ENCODE peak calls at places on chromosome 20, in nine cellular contexts. M is astrocyte of the spinal cord, Y is uterus, H is esophagus squamous epithelium, K is psoas muscle, W is left ventricle myocardium inferior, O is brain microvascular endothelial cell, Q is GM06990, D is upper lobe of left lung. S is an unnamed sample.

GRCh38 chr20:56343861-56344381 is 14.9 kb upstream of the FAM210B start:
- DNase-seq in M (peak; percentile 22), Y (peak; percentile 23), H (no peak), K (no peak), W (no peak), O (peak; percentile 11), Q (peak; percentile 46), D (peak; percentile 90), S (peak; percentile 18)

GRCh38 chr20:33995053-33995816 is 1.5 kb downstream of the RALY start:
- DNase-seq in M (peak; percentile 21), Y (no peak), H (no peak), K (no peak), W (no peak), O (no peak), Q (no peak), D (no peak), S (no peak)

GRCh38 chr20:18090044-18090443 is 32.3 kb upstream of the OVOL2 start:
- DNase-seq in M (no peak), Y (no peak), H (no peak), K (no peak), W (no peak), O (no peak), Q (no peak), D (no peak), S (no peak)

GRCh38 chr20:24656391-24656790 is 187.0 kb downstream of the SYNDIG1 start:
- DNase-seq in M (no peak), Y (no peak), H (no peak), K (no peak), W (no peak), O (no peak), Q (no peak), D (no peak), S (no peak)

GRCh38 chr20:5528719-5529256 is 212.0 kb upstream of the PROKR2 start:
- DNase-seq in M (peak; percentile 78), Y (peak; percentile 63), H (no peak), K (peak; percentile 64), W (peak; percentile 41), O (peak; percentile 80), Q (peak; percentile 30), D (no peak), S (peak; percentile 71)

GRCh38 chr20:11278461-11278860 is 604.7 kb upstream of the JAG1 start:
- DNase-seq in M (no peak), Y (no peak), H (no peak), K (no peak), W (no peak), O (no peak), Q (no peak), D (no peak), S (no peak)

GRCh38 chr20:25081065-25081729 is 744 bp downstream of the VSX1 start:
- DNase-seq in M (no peak), Y (no peak), H (no peak), K (peak; percentile 29), W (no peak), O (no peak), Q (no peak), D (peak; percentile 56), S (no peak)

GRCh38 chr20:41177636-41178035 is 40.3 kb downstream of the PLCG1 start:
- DNase-seq in M (peak; percentile 82), Y (peak; percentile 50), H (no peak), K (peak; percentile 83), W (no peak), O (peak; percentile 84), Q (no peak), D (no peak), S (peak; percentile 94)

GRCh38 chr20:59588236-59588855 is 16.0 kb upstream of the PHACTR3 start:
- DNase-seq in M (no peak), Y (no peak), H (no peak), K (no peak), W (peak; percentile 2), O (no peak), Q (no peak), D (no peak), S (no peak)

GRCh38 chr20:24051160-24051559 is 62.6 kb upstream of the GGTLC1 start:
- DNase-seq in M (no peak), Y (no peak), H (no peak), K (no peak), W (no peak), O (no peak), Q (no peak), D (no peak), S (no peak)

DNA sequence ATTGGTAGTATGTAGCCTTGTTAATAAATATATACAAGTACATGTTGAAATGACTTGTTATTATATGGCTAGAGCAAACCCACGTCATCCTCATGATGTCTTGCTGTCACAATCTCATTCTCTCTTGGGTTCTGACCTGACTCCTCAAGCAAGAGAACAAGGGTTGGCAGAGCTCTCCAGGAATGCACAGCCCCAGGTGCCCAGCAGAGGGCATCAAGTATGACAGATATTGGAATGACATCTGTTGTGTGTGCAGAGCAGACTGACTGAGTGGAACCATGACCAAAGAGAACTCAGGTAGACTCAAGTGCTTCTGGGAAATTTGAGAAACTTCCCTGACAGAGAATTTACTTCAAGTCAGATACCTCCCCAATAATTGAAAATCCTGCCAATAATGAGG is 90.6 kb downstream of the PAX1 start:
- DNase-seq in M (no peak), Y (no peak), H (no peak), K (no peak), W (no peak), O (no peak), Q (no peak), D (no peak), S (no peak)
- TF ChIP-seq CTCF in M (no peak), Y (no peak), H (no peak), K (no peak), W (no peak), O (no peak), Q (peak; percentile 47), D (no peak), S (no peak)

GRCh38 chr20:13458860-13459451 is 179.8 kb downstream of the TASP1 start:
- DNase-seq in M (peak; percentile 29), Y (no peak), H (no peak), K (no peak), W (no peak), O (peak; percentile 32), Q (peak; percentile 11), D (no peak), S (peak; percentile 17)
- TF ChIP-seq CTCF in M (peak; percentile 85), Y (no peak), H (peak; percentile 66), K (peak; percentile 59), W (peak; percentile 82), O (peak; percentile 91), Q (peak; percentile 85), D (peak; percentile 63), S (peak; percentile 91)

GRCh38 chr20:36460648-36461599 is 80.4 kb upstream of the MYL9 start:
- DNase-seq in M (peak; percentile 93), Y (peak; percentile 91), H (peak; percentile 82), K (peak; percentile 96), W (peak; percentile 97), O (peak; percentile 81), Q (peak; percentile 94), D (peak; percentile 99), S (peak; percentile 70)
- TF ChIP-seq CTCF in M (no peak), Y (peak; percentile 39), H (no peak), K (no peak), W (peak; percentile 16), O (no peak), Q (no peak), D (no peak), S (no peak)

DNA sequence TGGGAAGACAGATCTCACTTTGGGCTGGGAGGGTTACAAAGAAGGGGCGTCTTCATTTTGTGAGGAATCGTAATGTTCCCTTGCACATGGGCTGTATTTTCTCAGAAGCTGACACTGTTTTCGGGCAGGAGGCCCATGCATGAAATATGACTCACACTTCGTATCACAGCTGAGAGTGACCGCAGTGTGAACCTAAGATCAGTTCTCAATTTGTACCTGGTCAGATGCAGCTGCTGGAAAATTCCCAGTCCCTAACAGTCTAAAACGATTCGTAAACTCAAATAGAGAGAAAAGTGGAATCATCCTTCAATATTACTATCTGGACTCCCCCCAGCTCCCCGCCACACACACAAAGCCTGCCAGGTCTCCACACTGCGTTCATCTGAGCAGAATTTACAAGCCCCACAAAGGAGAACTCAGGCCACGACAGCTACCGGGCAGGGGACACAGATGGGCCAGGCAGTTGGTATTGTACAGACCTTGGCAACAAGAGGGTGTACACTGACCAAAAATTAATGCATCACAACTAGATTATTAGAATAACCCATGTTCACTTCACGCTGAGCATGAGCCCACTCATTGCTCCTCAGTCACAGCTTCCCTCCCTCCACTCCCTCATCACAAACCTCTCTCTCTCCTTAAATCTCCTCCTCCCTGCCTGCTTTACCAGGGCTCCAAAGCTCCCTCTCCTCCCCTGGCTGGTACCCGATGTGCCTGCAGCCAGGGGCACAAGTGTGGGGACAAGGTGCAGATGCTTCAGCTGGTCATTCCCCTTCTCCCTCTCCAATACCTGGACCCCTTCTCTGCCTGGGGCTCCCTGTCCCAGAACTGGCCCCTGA is 488.4 kb downstream of the PREX1 start:
- DNase-seq in M (peak; percentile 71), Y (peak; percentile 73), H (no peak), K (no peak), W (no peak), O (peak; percentile 63), Q (peak; percentile 52), D (no peak), S (peak; percentile 4)
- TF ChIP-seq CTCF in M (no peak), Y (no peak), H (no peak), K (no peak), W (no peak), O (no peak), Q (no peak), D (no peak), S (no peak)

DNA sequence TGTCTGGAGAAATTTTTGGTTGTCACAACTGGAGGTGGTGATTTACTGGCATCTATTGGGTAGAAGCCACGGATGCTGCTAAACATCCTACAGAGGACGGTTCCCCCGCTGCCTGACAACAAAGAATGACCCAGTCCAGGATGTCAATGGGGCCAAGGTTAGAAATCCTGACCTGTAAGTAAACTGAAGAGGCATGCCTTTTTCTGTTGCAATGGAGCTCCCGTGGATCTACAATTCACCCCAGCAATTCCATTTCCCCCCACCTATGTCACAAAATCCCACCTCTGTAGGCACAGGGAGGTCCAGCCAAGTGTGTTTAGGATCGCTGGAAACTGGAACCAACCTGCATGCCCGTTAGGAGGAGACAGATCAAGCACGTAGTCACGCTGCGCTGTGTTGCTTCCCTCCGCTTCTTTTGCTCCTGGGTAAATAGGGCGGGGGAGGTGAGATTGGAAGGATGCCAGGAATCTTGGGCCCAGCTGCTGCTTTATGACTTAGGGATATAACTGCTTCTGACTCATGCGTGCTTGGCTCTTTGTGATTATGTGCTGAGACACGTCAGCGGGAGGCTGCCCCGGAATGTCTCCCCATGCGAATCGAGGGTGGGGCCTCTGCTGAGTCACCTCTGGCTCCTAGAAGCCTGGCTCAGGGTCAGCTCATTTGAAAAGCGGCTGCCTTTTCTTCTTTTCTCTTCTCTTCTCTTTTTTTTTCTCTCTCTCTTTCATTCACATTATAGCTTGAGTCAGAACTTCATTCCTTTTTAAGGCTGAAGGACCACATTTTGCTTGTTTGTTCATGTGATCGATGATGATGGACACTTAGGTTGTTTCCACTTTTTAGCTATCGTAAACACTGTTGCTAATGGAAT is 12.4 kb upstream of the PEDS1 start:
- DNase-seq in M (peak; percentile 100), Y (peak; percentile 96), H (peak; percentile 76), K (peak; percentile 98), W (peak; percentile 96), O (peak; percentile 100), Q (peak; percentile 81), D (no peak), S (peak; percentile 100)
- TF ChIP-seq CTCF in M (no peak), Y (peak; percentile 21), H (no peak), K (no peak), W (no peak), O (peak; percentile 8), Q (no peak), D (no peak), S (peak; percentile 8)